ENCODE peak calls at places on chromosomes 1 and 21, in six cellular contexts. W, S, K, C, I and N are unnamed samples.

GRCh38 chr1:16921391-16922185 is at the start of gene CROCC:
- DNase-seq in W (peak; percentile 57), S (no peak), K (no peak), C (peak; percentile 56), I (peak; percentile 94), N (no peak)

GRCh38 chr1:27488523-27489138 is 1.3 kb downstream of the WASF2 start:
- DNase-seq in S (peak; percentile 67), K (no peak), I (peak; percentile 30), C (peak; percentile 59), W (peak; percentile 38), N (peak; percentile 51)

GRCh38 chr1:77881099-77881498 is 7.3 kb upstream of the NEXN start:
- DNase-seq in I (no peak), C (no peak), S (no peak), K (no peak), W (no peak), N (no peak)

GRCh38 chr1:91790296-91790851 is 95.6 kb downstream of the TGFBR3 start:
- DNase-seq in I (no peak), W (no peak), S (no peak), C (no peak), K (no peak), N (no peak)

GRCh38 chr1:93980320-93980744 is 71.1 kb upstream of the GCLM start:
- DNase-seq in C (peak; percentile 14), S (no peak), K (no peak), W (no peak), I (peak; percentile 43), N (no peak)

GRCh38 chr21:44880762-44881585 is 7.5 kb upstream of the PTTG1IP start:
- DNase-seq in C (peak; percentile 94), S (peak; percentile 77), W (no peak), I (no peak), K (no peak), N (peak; percentile 75)

GRCh38 chr1:38773483-38773882 is 86.1 kb downstream of the RRAGC start:
- DNase-seq in S (no peak), K (no peak), C (no peak), W (no peak), I (no peak), N (no peak)

GRCh38 chr1:57400041-57400440 is 23.8 kb downstream of the DAB1 start:
- DNase-seq in C (no peak), W (no peak), K (no peak), S (no peak), I (no peak), N (no peak)

GRCh38 chr1:116913941-116914340 is 4.2 kb downstream of the PTGFRN start:
- DNase-seq in C (no peak), W (no peak), K (no peak), I (no peak), S (no peak), N (no peak)

GRCh38 chr1:213714645-213715044 is 273.1 kb upstream of the PROX1 start:
- DNase-seq in I (peak; percentile 57), C (no peak), W (no peak), S (no peak), K (no peak), N (no peak)

GRCh38 chr1:5164155-5164554 is 509.7 kb downstream of the AJAP1 start:
- DNase-seq in W (no peak), K (no peak), S (no peak), I (no peak), C (no peak), N (no peak)

GRCh38 chr1:52544665-52545525 is 8.0 kb downstream of the TUT4 start:
- DNase-seq in K (no peak), C (no peak), W (no peak), I (no peak), S (no peak), N (no peak)

GRCh38 chr1:40984066-40984465 is 4.6 kb downstream of the CTPS1 start:
- DNase-seq in I (no peak), K (no peak), C (peak; percentile 68), S (peak; percentile 79), W (no peak), N (peak; percentile 26)

GRCh38 chr21:41481191-41481590 is 26.8 kb downstream of the TMPRSS2 start:
- DNase-seq in I (no peak), K (no peak), W (no peak), C (no peak), S (peak; percentile 78), N (no peak)

GRCh38 chr1:107623431-107623830 is 341.5 kb downstream of the VAV3 start:
- DNase-seq in K (no peak), S (no peak), I (no peak), W (no peak), C (no peak), N (no peak)

GRCh38 chr1:30198805-30199403 is 524.5 kb downstream of the MATN1 start:
- DNase-seq in S (no peak), C (no peak), W (no peak), K (no peak), I (no peak), N (no peak)

GRCh38 chr1:240309804-240310203 is 218.1 kb downstream of the FMN2 start:
- DNase-seq in C (no peak), W (no peak), K (no peak), S (no peak), I (no peak), N (no peak)

GRCh38 chr1:240308061-240308460 is 216.4 kb downstream of the FMN2 start:
- DNase-seq in C (no peak), W (no peak), K (no peak), S (no peak), I (no peak), N (no peak)

GRCh38 chr1:240312872-240313271 is 221.2 kb downstream of the FMN2 start:
- DNase-seq in C (no peak), K (no peak), I (no peak), S (peak; percentile 95), W (peak; percentile 34), N (no peak)

GRCh38 chr1:240306673-240307072 is 215.0 kb downstream of the FMN2 start:
- DNase-seq in I (no peak), S (peak; percentile 57), C (no peak), K (no peak), W (no peak), N (no peak)

DNA sequence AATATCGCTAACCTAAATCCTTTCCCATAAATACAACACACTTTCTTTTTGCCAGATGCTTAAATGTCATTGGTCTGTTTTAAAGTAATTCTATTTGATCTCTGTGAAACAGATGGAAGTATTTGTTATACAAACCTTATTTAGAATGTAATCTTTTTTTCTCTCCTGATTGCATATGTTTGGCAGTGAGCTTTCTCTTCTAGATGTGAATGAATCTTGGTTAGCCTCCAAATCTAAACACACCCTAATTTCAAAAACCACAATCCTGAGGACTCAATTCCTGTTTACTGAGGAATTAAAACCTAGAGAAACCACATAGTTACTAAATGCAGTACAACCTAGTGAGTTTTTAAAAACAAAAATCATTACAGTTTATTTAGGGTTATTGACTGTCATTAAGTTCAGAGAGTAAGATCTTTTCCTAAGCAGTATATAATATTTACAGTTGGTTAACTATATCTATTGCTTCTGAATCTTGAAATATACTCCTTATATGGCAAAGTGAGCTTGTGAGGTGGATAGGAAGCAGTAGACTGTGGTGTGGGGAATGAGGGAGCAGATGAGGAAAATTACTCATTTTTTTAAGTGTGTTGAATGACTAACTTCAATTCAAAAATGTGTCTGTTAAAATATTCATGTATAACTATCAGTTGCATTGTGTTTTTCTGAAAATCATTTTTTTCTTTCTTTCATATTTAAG is 218.7 kb downstream of the FMN2 start:
- DNase-seq in C (no peak), W (no peak), S (peak; percentile 77), K (no peak), I (no peak), N (no peak)
- H3K4me1 ChIP-seq in C (no peaks in the 10 kb centered on the region), W (no peaks in the 10 kb centered on the region), S (peaks cover 94% of the 10 kb centered on the region), K (no peaks in the 10 kb centered on the region), I (peaks cover 3% of the 10 kb centered on the region), N (no peaks in the 10 kb centered on the region)

GRCh38 chr1:6864166-6864565 is 78.9 kb downstream of the CAMTA1 start:
- DNase-seq in I (no peak), S (no peak), C (no peak), W (no peak), K (no peak), N (peak; percentile 19)
- H3K4me2 ChIP-seq in I (no peak overlapping the region), S (no peak overlapping the region), C (no peak overlapping the region), W (no peak overlapping the region), K (no peak overlapping the region), N (peak overlapping the region; percentile 9)

GRCh38 chr1:156433602-156434001 is 64.6 kb downstream of the RHBG start:
- DNase-seq in I (no peak), K (no peak), W (no peak), C (no peak), S (no peak), N (no peak)

GRCh38 chr1:156437054-156437453 is 63.5 kb downstream of the MEF2D start:
- DNase-seq in C (no peak), I (no peak), W (no peak), K (no peak), S (no peak), N (no peak)

GRCh38 chr1:156435551-156436318 is 64.8 kb downstream of the MEF2D start:
- DNase-seq in I (peak; percentile 61), W (no peak), K (no peak), S (peak; percentile 37), C (no peak), N (no peak)

GRCh38 chr1:156436319-156437043 is 64.1 kb downstream of the MEF2D start:
- DNase-seq in W (no peak), C (no peak), I (peak; percentile 73), S (peak; percentile 5), K (no peak), N (no peak)

GRCh38 chr1:156434976-156435550 is 65.5 kb downstream of the MEF2D start:
- DNase-seq in W (no peak), C (no peak), S (no peak), K (no peak), I (peak; percentile 42), N (no peak)
- TF ChIP-seq EZH2 in W (no peak), C (no peak), S (no peak), K (no peak), I (peak; percentile 72), N (peak; percentile 69)

DNA sequence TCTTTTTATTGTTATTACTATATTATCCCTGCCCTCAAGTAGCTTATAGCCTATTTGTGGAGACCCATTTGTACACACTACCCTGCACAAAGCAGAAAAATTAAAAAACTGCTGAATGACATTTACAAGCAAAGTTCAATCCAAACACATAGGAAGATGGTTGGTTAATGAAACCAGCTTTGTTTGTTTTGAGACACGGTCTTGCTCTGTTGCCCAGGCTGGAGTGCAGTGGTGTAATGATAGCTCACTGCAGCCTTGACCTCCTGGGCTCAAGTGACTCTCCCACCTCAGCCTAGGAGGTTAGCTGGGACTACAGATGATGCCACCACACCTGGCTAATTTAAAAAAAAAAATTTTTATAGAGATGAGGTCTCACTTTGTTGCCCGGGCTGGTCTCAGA is 31.6 kb downstream of the TGFB2 start:
- DNase-seq in W (no peak), C (no peak), I (no peak), S (no peak), K (no peak), N (no peak)
- H3K4me1 ChIP-seq in W (peaks cover 32% of the 10 kb centered on the region), C (peaks cover 47% of the 10 kb centered on the region), I (no peaks in the 10 kb centered on the region), S (peaks cover 61% of the 10 kb centered on the region), K (peaks cover 80% of the 10 kb centered on the region), N (peaks cover 74% of the 10 kb centered on the region)